ENCODE peak calls at places on chromosome 1, in nine cellular contexts. O is left ventricle myocardium inferior; C is kidney tubule cell; L is esophagus squamous epithelium; F is activated effector memory CD4-positive, alpha-beta T cell treated with anti-CD3 and anti-CD28 coated beads, Interleukin-2, amount 50 U/mL, for 16 hours; U is activated naive CD4-positive, alpha-beta T cell treated with Interleukin-2 at 50 U/mL for 16 hours; M is GM23338; R is renal cortical epithelial cell; W is T-helper 2 cell. Z is an unnamed sample.

GRCh38 chr1:4797429-4797828 is 143.0 kb downstream of the AJAP1 start:
- DNase-seq in L (no peak), W (no peak), U (no peak), R (no peak), F (no peak), O (no peak), C (no peak), M (no peak), Z (no peak)

GRCh38 chr1:35605882-35606182 is 32.7 kb downstream of the TFAP2E start:
- DNase-seq in M (no peak), O (no peak), L (no peak), W (no peak), R (peak), F (no peak), C (peak), U (no peak), Z (peak)

GRCh38 chr1:216765346-216766300 is 42.4 kb upstream of the ESRRG start:
- DNase-seq in F (no peak), L (no peak), O (no peak), R (no peak), C (no peak), W (no peak), M (no peak), U (no peak), Z (peak)

GRCh38 chr1:3652538-3653285 is 396 bp downstream of the TP73 start:
- DNase-seq in L (no peak), F (no peak), U (peak), R (no peak), M (peak), W (no peak), C (no peak), O (no peak), Z (no peak)

GRCh38 chr1:25990702-25991395 is 7.0 kb downstream of the PAFAH2 start:
- DNase-seq in F (peak), U (peak), M (no peak), W (peak), R (no peak), L (no peak), O (no peak), C (no peak), Z (no peak)

GRCh38 chr1:207798847-207799246 is 47.0 kb downstream of the CD46 start:
- DNase-seq in M (no peak), F (no peak), R (no peak), C (no peak), W (peak), L (no peak), U (no peak), O (no peak), Z (no peak)

GRCh38 chr1:212119397-212119837 is 83.9 kb downstream of the DTL start:
- DNase-seq in M (no peak), C (no peak), W (no peak), U (no peak), O (peak), L (no peak), F (no peak), R (no peak), Z (no peak)

GRCh38 chr1:115112496-115113375 is 23.4 kb upstream of the TSPAN2 start:
- DNase-seq in M (peak), R (no peak), O (no peak), C (peak), F (peak), U (peak), W (peak), L (no peak), Z (peak)

GRCh38 chr1:87985071-87985470 is 656.4 kb downstream of the LMO4 start:
- DNase-seq in W (no peak), O (no peak), M (no peak), U (no peak), F (no peak), C (no peak), R (no peak), L (no peak), Z (no peak)

Z was measured in PC-3.